ENCODE peak calls at places on chromosomes 3 and 15, in four cellular contexts. One of them, this sample, is unnamed.

GRCh38 chr3:142693294-142693853 is 30.5 kb upstream of the TRPC1 start:
- DNase-seq in transverse colon: no peak
- DNase-seq in IMR-90: no peak
- DNase-seq in A549: no peak
- DNase-seq in this sample: no peak

GRCh38 chr3:65588884-65589283 is 449.8 kb downstream of the MAGI1 start:
- DNase-seq in transverse colon: no peak
- DNase-seq in IMR-90: no peak
- DNase-seq in A549: no peak
- DNase-seq in this sample: no peak

GRCh38 chr3:83514130-83514914 is 1444.5 kb upstream of the CADM2 start:
- DNase-seq in transverse colon: no peak
- DNase-seq in IMR-90: no peak
- DNase-seq in A549: peak; percentile 19
- DNase-seq in this sample: no peak

GRCh38 chr3:146136647-146137046 is 24.3 kb downstream of the PLOD2 start:
- DNase-seq in transverse colon: no peak
- DNase-seq in IMR-90: no peak
- DNase-seq in A549: no peak
- DNase-seq in this sample: no peak

GRCh38 chr3:23303601-23304217 is 100.6 kb downstream of the UBE2E2 start:
- DNase-seq in transverse colon: no peak
- DNase-seq in IMR-90: no peak
- DNase-seq in A549: no peak
- DNase-seq in this sample: no peak

GRCh38 chr3:156416846-156417581 is 137.9 kb downstream of the SSR3 start:
- DNase-seq in transverse colon: no peak
- DNase-seq in IMR-90: no peak
- DNase-seq in A549: no peak
- DNase-seq in this sample: no peak

GRCh38 chr3:178845446-178846118 is 226.0 kb downstream of the ZMAT3 start:
- DNase-seq in transverse colon: no peak
- DNase-seq in IMR-90: no peak
- DNase-seq in A549: no peak
- DNase-seq in this sample: no peak

GRCh38 chr3:141959921-141960554 is 83.6 kb downstream of the ATP1B3 start:
- DNase-seq in transverse colon: no peak
- DNase-seq in IMR-90: peak; percentile 78
- DNase-seq in A549: no peak
- DNase-seq in this sample: no peak

GRCh38 chr3:189393598-189393997 is 221.8 kb downstream of the TPRG1 start:
- DNase-seq in transverse colon: peak; percentile 21
- DNase-seq in IMR-90: no peak
- DNase-seq in A549: peak; percentile 70
- DNase-seq in this sample: no peak

GRCh38 chr3:194690501-194691372 is 5.1 kb downstream of the FAM43A start:
- DNase-seq in transverse colon: no peak
- DNase-seq in IMR-90: peak; percentile 59
- DNase-seq in A549: no peak
- DNase-seq in this sample: no peak

GRCh38 chr15:57769266-57769665 is 62.8 kb downstream of the POLR2M start:
- DNase-seq in transverse colon: no peak
- DNase-seq in IMR-90: peak; percentile 33
- DNase-seq in A549: no peak
- DNase-seq in this sample: no peak

GRCh38 chr15:55897560-55898336 is 95.7 kb downstream of the NEDD4 start:
- DNase-seq in transverse colon: peak; percentile 47
- DNase-seq in IMR-90: peak; percentile 61
- DNase-seq in A549: peak; percentile 91
- DNase-seq in this sample: no peak

GRCh38 chr3:25558106-25558505 is 106.6 kb downstream of the TOP2B start:
- DNase-seq in transverse colon: no peak
- DNase-seq in IMR-90: peak; percentile 7
- DNase-seq in A549: no peak
- DNase-seq in this sample: no peak

GRCh38 chr3:110685630-110686029 is 386.0 kb upstream of the NECTIN3 start:
- DNase-seq in transverse colon: no peak
- DNase-seq in IMR-90: no peak
- DNase-seq in A549: no peak
- DNase-seq in this sample: no peak

GRCh38 chr15:99994849-99995248 is 261.6 kb upstream of the LYSMD4 start:
- DNase-seq in transverse colon: no peak
- DNase-seq in IMR-90: no peak
- DNase-seq in A549: no peak
- DNase-seq in this sample: no peak

GRCh38 chr3:171127611-171128010 is 101.1 kb upstream of the SLC2A2 start:
- DNase-seq in transverse colon: no peak
- DNase-seq in IMR-90: no peak
- DNase-seq in A549: no peak
- DNase-seq in this sample: no peak

GRCh38 chr15:49693491-49693890 is 72.6 kb downstream of the DTWD1 start:
- DNase-seq in transverse colon: no peak
- DNase-seq in IMR-90: peak; percentile 33
- DNase-seq in A549: no peak
- DNase-seq in this sample: no peak

GRCh38 chr3:99810403-99810802 is 7.3 kb upstream of the CMSS1 start:
- DNase-seq in transverse colon: no peak
- DNase-seq in IMR-90: no peak
- DNase-seq in A549: no peak
- DNase-seq in this sample: no peak

GRCh38 chr15:63042879-63043340 is 363 bp downstream of the TPM1 start:
- DNase-seq in transverse colon: no peak
- DNase-seq in IMR-90: no peak
- DNase-seq in A549: no peak
- DNase-seq in this sample: no peak

GRCh38 chr15:60255390-60255789 is 142.4 kb downstream of the ANXA2 start:
- DNase-seq in transverse colon: no peak
- DNase-seq in IMR-90: no peak
- DNase-seq in A549: peak; percentile 67
- DNase-seq in this sample: no peak

GRCh38 chr3:188978772-188979171 is 193.0 kb upstream of the TPRG1 start:
- DNase-seq in transverse colon: no peak
- DNase-seq in IMR-90: peak; percentile 78
- DNase-seq in A549: peak; percentile 51
- DNase-seq in this sample: no peak

GRCh38 chr3:151367448-151367847 is 17.1 kb downstream of the P2RY12 start:
- DNase-seq in transverse colon: no peak
- DNase-seq in IMR-90: no peak
- DNase-seq in A549: no peak
- DNase-seq in this sample: no peak

GRCh38 chr3:161890147-161890625 is 393.6 kb downstream of the OTOL1 start:
- DNase-seq in transverse colon: peak; percentile 16
- DNase-seq in IMR-90: peak; percentile 95
- DNase-seq in A549: peak; percentile 93
- DNase-seq in this sample: peak; percentile 73

GRCh38 chr15:63939531-63940130 is 105.9 kb upstream of the HERC1 start:
- DNase-seq in transverse colon: peak; percentile 50
- DNase-seq in IMR-90: peak; percentile 75
- DNase-seq in A549: no peak
- DNase-seq in this sample: no peak

GRCh38 chr3:120420855-120421570 is 29.8 kb downstream of the FSTL1 start:
- DNase-seq in transverse colon: no peak
- DNase-seq in IMR-90: peak; percentile 75
- DNase-seq in A549: no peak
- DNase-seq in this sample: no peak

GRCh38 chr15:90143176-90143655 is 40.9 kb upstream of the IDH2 start:
- DNase-seq in transverse colon: peak; percentile 85
- DNase-seq in IMR-90: peak; percentile 33
- DNase-seq in A549: peak; percentile 88
- DNase-seq in this sample: peak; percentile 82

GRCh38 chr3:182671942-182672341 is 121.4 kb upstream of the ATP11B start:
- DNase-seq in transverse colon: no peak
- DNase-seq in IMR-90: peak; percentile 3
- DNase-seq in A549: no peak
- DNase-seq in this sample: no peak

GRCh38 chr3:49411550-49411967 is 217 bp downstream of the RHOA start:
- DNase-seq in transverse colon: peak; percentile 71
- DNase-seq in IMR-90: no peak
- DNase-seq in A549: no peak
- DNase-seq in this sample: peak; percentile 84

GRCh38 chr3:40846466-40846865 is 321.7 kb downstream of the ZNF621 start:
- DNase-seq in transverse colon: no peak
- DNase-seq in IMR-90: no peak
- DNase-seq in A549: no peak
- DNase-seq in this sample: no peak

GRCh38 chr15:98881526-98882517 is 125.8 kb downstream of the PGPEP1L start:
- DNase-seq in transverse colon: no peak
- DNase-seq in IMR-90: peak; percentile 72
- DNase-seq in A549: peak; percentile 84
- DNase-seq in this sample: no peak

GRCh38 chr15:60026555-60026954 is 22.4 kb downstream of the FOXB1 start:
- DNase-seq in transverse colon: no peak
- DNase-seq in IMR-90: no peak
- DNase-seq in A549: no peak
- DNase-seq in this sample: no peak

GRCh38 chr3:87173776-87174175 is 53.3 kb upstream of the CHMP2B start:
- DNase-seq in transverse colon: no peak
- DNase-seq in IMR-90: no peak
- DNase-seq in A549: no peak
- DNase-seq in this sample: no peak

GRCh38 chr3:172138031-172138538 is 98.7 kb downstream of the FNDC3B start:
- DNase-seq in transverse colon: no peak
- DNase-seq in IMR-90: no peak
- DNase-seq in A549: peak; percentile 60
- DNase-seq in this sample: no peak

GRCh38 chr3:99965077-99965476 is 147.4 kb downstream of the CMSS1 start:
- DNase-seq in transverse colon: no peak
- DNase-seq in IMR-90: peak; percentile 74
- DNase-seq in A549: no peak
- DNase-seq in this sample: no peak

GRCh38 chr3:185115371-185115770 is 37.5 kb downstream of the C3orf70 start:
- DNase-seq in transverse colon: no peak
- DNase-seq in IMR-90: no peak
- DNase-seq in A549: no peak
- DNase-seq in this sample: no peak
- H3K27ac ChIP-seq in transverse colon: no peak overlapping the region
- H3K27ac ChIP-seq in IMR-90: no peak overlapping the region
- H3K27ac ChIP-seq in A549: no peak overlapping the region
- H3K27ac ChIP-seq in this sample: no peak overlapping the region

GRCh38 chr3:56336023-56336422 is 132.2 kb downstream of the ERC2 start:
- DNase-seq in transverse colon: no peak
- DNase-seq in IMR-90: no peak
- DNase-seq in A549: no peak
- DNase-seq in this sample: no peak
- TF ChIP-seq CTCF in transverse colon: no peak
- TF ChIP-seq CTCF in IMR-90: no peak
- TF ChIP-seq CTCF in A549: no peak
- TF ChIP-seq CTCF in this sample: no peak

GRCh38 chr3:18401298-18401961 is 23.7 kb downstream of the SATB1 start:
- DNase-seq in transverse colon: no peak
- DNase-seq in IMR-90: no peak
- DNase-seq in A549: no peak
- DNase-seq in this sample: no peak
- H3K9me3 ChIP-seq in transverse colon: no peaks in the 10 kb centered on the region
- H3K9me3 ChIP-seq in IMR-90: no peaks in the 10 kb centered on the region
- H3K9me3 ChIP-seq in A549: no peaks in the 10 kb centered on the region
- H3K9me3 ChIP-seq in this sample: no peaks in the 10 kb centered on the region

GRCh38 chr15:37806808-37807207 is 127.6 kb upstream of the TMCO5A start:
- DNase-seq in transverse colon: no peak
- DNase-seq in IMR-90: no peak
- DNase-seq in A549: no peak
- DNase-seq in this sample: no peak
- H3K27ac ChIP-seq in transverse colon: no peak overlapping the region
- H3K27ac ChIP-seq in IMR-90: no peak overlapping the region
- H3K27ac ChIP-seq in A549: no peak overlapping the region
- H3K27ac ChIP-seq in this sample: no peak overlapping the region

DNA sequence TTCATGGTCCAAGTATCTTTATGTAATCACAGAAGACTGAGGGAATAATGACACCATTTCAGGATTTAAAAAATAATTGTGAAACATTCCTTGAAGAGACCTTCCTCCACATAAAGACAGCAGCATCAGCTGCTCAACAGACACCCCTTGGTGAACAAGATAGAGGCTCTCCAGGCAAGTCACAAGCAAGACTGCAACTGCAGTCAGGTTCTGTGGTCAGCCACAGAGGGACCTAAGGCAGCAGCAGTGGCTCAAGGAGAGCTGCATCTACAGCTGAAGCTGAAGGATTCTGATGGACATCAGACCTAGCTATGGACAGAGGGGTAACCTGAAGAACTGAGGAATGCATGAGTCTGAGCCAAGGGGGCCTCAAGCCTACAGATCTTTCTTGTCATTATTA is 97.1 kb upstream of the C3orf80 start:
- DNase-seq in transverse colon: no peak
- DNase-seq in IMR-90: no peak
- DNase-seq in A549: no peak
- DNase-seq in this sample: no peak
- TF ChIP-seq CTCF in transverse colon: no peak
- TF ChIP-seq CTCF in IMR-90: no peak
- TF ChIP-seq CTCF in A549: no peak
- TF ChIP-seq CTCF in this sample: no peak

GRCh38 chr3:132265488-132265887 is 51.7 kb upstream of the ACP3 start:
- DNase-seq in transverse colon: no peak
- DNase-seq in IMR-90: no peak
- DNase-seq in A549: no peak
- DNase-seq in this sample: no peak
- H3K9me3 ChIP-seq in transverse colon: no peaks in the 10 kb centered on the region
- H3K9me3 ChIP-seq in IMR-90: no peaks in the 10 kb centered on the region
- H3K9me3 ChIP-seq in A549: no peaks in the 10 kb centered on the region
- H3K9me3 ChIP-seq in this sample: no peaks in the 10 kb centered on the region

GRCh38 chr3:123272547-123272946 is 70.8 kb downstream of the SEC22A start:
- DNase-seq in transverse colon: no peak
- DNase-seq in IMR-90: peak; percentile 57
- DNase-seq in A549: peak; percentile 69
- DNase-seq in this sample: no peak
- H3K27ac ChIP-seq in transverse colon: no peak overlapping the region
- H3K27ac ChIP-seq in IMR-90: peak overlapping the region; percentile 52
- H3K27ac ChIP-seq in A549: no peak overlapping the region
- H3K27ac ChIP-seq in this sample: no peak overlapping the region